ENCODE peak calls at places on chromosomes 16 and 17, in seven cellular contexts. M is RPMI7951, Z is sciatic nerve, L is bronchial epithelial cell, Y is uterus, W is left ventricle myocardium inferior, J is tibial nerve. S is an unnamed sample.

GRCh38 chr17:7410634-7411426 is 3.2 kb downstream of the NLGN2 start:
- DNase-seq in M (no peak), Z (no peak), L (no peak), Y (no peak), W (no peak), J (no peak), S (no peak)

GRCh38 chr17:80920406-80920805 is 71.2 kb upstream of the CHMP6 start:
- DNase-seq in M (no peak), Z (peak), L (no peak), Y (peak), W (no peak), J (no peak), S (no peak)

GRCh38 chr16:75320435-75320834 is 69.0 kb upstream of the BCAR1 start:
- DNase-seq in M (no peak), Z (no peak), L (no peak), Y (no peak), W (no peak), J (no peak), S (peak)

GRCh38 chr17:76268991-76269981 is 4.1 kb downstream of the UBALD2 start:
- DNase-seq in M (no peak), Z (no peak), L (no peak), Y (no peak), W (no peak), J (no peak), S (no peak)

GRCh38 chr16:64925166-64925565 is 196.7 kb downstream of the CDH11 start:
- DNase-seq in M (no peak), Z (no peak), L (no peak), Y (peak), W (no peak), J (no peak), S (no peak)

GRCh38 chr17:2084766-2085647 is 30.1 kb downstream of the HIC1 start:
- DNase-seq in M (peak), Z (peak), L (peak), Y (peak), W (no peak), J (peak), S (peak)

GRCh38 chr17:14330492-14330920 is 29.6 kb downstream of the HS3ST3B1 start:
- DNase-seq in M (no peak), Z (no peak), L (no peak), Y (no peak), W (no peak), J (no peak), S (no peak)

GRCh38 chr17:75386430-75386829 is 19.0 kb downstream of the GRB2 start:
- DNase-seq in M (no peak), Z (no peak), L (no peak), Y (no peak), W (no peak), J (no peak), S (no peak)

GRCh38 chr16:1102333-1102700 is 6.3 kb upstream of the C1QTNF8 start:
- DNase-seq in M (no peak), Z (no peak), L (no peak), Y (no peak), W (no peak), J (no peak), S (no peak)

S was measured in adrenal gland.